ENCODE peak calls at places on chromosome 9, in nine cellular contexts. H is H9; I is CD8-positive, alpha-beta T cell; Z is activated B cell treated with CpG ODN at 0.5 μM for 24 hours; S is AG09319; K is astrocyte of the spinal cord; Q is left ventricle myocardium inferior; A is foreskin fibroblast; J is psoas muscle. L is an unnamed sample.
A peak's percentile ranks its signal among the peaks of the same experiment; 100 is the strongest.

GRCh38 chr9:35790385-35791291 is 753 bp upstream of the NPR2 start:
- DNase-seq in H (peak; percentile 75), I (peak; percentile 61), Z (no peak), S (peak; percentile 62), K (peak; percentile 83), Q (peak; percentile 67), A (peak; percentile 93), J (peak; percentile 63), L (peak; percentile 73)

GRCh38 chr9:126326228-126327015 is at the start of gene MVB12B:
- DNase-seq in H (peak; percentile 46), I (peak; percentile 47), Z (peak; percentile 64), S (no peak), K (peak; percentile 23), Q (peak; percentile 46), A (peak; percentile 60), J (peak; percentile 49), L (peak; percentile 34)

GRCh38 chr9:94860678-94861588 is 134.4 kb downstream of the AOPEP start:
- DNase-seq in H (no peak), I (peak; percentile 70), Z (peak; percentile 44), S (peak; percentile 82), K (peak; percentile 96), Q (no peak), A (peak; percentile 66), J (no peak), L (no peak)

GRCh38 chr9:13568446-13568845 is 289.0 kb upstream of the MPDZ start:
- DNase-seq in H (no peak), I (no peak), Z (no peak), S (no peak), K (peak; percentile 5), Q (no peak), A (peak; percentile 54), J (no peak), L (no peak)

GRCh38 chr9:17824191-17824926 is 245.5 kb downstream of the SH3GL2 start:
- DNase-seq in H (no peak), I (no peak), Z (no peak), S (no peak), K (no peak), Q (no peak), A (no peak), J (no peak), L (no peak)

GRCh38 chr9:91060520-91061343 is 259.1 kb downstream of the SYK start:
- DNase-seq in H (no peak), I (peak; percentile 3), Z (no peak), S (peak; percentile 98), K (peak; percentile 98), Q (no peak), A (peak; percentile 97), J (peak; percentile 42), L (no peak)

GRCh38 chr9:35653611-35654010 is 2.9 kb upstream of the SIT1 start:
- DNase-seq in H (no peak), I (no peak), Z (no peak), S (no peak), K (no peak), Q (no peak), A (no peak), J (no peak), L (no peak)

GRCh38 chr9:94714494-94714893 is 12.0 kb upstream of the AOPEP start:
- DNase-seq in H (no peak), I (no peak), Z (no peak), S (no peak), K (no peak), Q (no peak), A (peak; percentile 30), J (no peak), L (no peak)

GRCh38 chr9:128027166-128027539 is 40.0 kb downstream of the NAIF1 start:
- DNase-seq in H (no peak), I (peak; percentile 55), Z (no peak), S (no peak), K (no peak), Q (no peak), A (peak; percentile 22), J (no peak), L (no peak)

GRCh38 chr9:129319938-129320481 is 141.9 kb upstream of the IER5L start:
- DNase-seq in H (peak; percentile 28), I (no peak), Z (peak; percentile 15), S (no peak), K (no peak), Q (no peak), A (no peak), J (no peak), L (peak; percentile 37)

GRCh38 chr9:108105885-108106284 is 616.3 kb upstream of the KLF4 start:
- DNase-seq in H (peak; percentile 74), I (no peak), Z (no peak), S (no peak), K (no peak), Q (no peak), A (no peak), J (no peak), L (no peak)
- TF ChIP-seq CTCF in H (peak; percentile 58), I (no peak), Z (no peak), S (no peak), K (no peak), Q (peak; percentile 13), A (no peak), J (no peak), L (no peak)

DNA sequence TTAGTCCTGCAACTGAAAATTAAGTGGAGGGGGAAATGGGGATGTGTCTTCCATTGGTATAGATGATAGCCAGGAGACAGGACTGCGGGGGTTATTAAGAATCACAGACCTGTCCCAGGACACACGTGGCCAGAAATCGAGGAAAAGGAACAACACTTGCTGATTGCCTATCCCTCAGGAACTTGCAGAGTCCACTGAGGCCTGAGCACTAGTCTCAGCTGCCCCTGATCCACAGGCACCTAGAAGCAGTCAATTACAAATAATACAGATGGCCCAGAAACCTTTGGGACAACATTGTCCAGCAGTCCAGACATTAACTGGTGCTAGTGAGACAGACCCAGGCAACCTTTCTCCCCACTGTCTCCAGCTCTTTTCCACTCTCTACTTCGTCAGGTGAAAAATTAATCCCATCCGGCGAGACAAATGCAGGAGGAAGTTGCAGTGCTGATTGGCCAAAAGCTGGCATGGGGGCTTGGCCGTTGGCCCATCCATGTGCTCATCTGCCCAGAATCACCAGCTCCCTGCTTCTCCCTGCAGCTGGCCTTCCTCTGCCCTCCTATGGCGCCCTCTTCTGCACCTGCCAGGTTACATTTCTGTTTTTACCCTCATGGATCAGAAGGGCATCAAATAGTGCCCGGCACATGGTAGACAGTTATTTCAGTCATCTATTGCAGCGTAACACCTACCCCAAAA is 3.5 kb upstream of the B4GALT1 start:
- DNase-seq in H (peak; percentile 75), I (peak; percentile 47), Z (no peak), S (no peak), K (no peak), Q (peak; percentile 68), A (peak; percentile 67), J (peak; percentile 70), L (no peak)
- TF ChIP-seq CTCF in H (peak; percentile 59), I (peak; percentile 23), Z (no peak), S (peak; percentile 9), K (peak; percentile 48), Q (peak; percentile 64), A (no peak), J (peak; percentile 55), L (no peak)

DNA sequence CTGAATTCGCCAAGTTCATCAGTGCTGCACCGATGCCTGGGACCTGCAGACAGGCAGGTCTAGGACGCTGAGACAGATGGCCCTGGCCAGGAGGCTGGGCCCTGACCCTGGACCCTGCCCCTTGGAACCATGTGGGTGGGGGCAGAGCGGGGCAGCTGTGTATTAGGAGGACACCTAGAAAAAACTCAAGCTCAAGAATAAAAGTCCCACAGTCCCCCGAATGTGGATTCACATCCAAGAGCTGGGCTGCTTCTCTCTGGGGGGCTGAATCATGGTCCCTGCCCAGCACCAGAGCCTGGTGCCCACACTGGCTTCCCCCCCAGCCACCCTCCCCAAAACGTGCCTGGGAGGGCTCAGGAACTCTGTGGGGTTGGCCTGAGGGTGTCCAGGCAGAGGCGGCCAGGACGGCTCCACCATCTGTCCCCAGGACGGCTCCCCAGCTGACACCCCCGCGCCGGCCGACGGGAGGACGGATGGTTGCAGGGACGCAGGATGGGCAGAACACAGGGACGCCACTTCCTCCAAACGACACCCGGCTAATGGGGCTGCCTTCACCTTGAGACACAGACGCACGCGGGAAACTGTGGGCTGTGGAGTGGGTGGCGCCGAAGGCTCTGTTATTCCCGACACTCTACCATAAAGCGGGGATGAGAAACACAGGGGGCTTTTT is 34.9 kb downstream of the EXD3 start:
- DNase-seq in H (peak; percentile 28), I (no peak), Z (no peak), S (no peak), K (no peak), Q (no peak), A (no peak), J (no peak), L (no peak)
- TF ChIP-seq CTCF in H (no peak), I (no peak), Z (no peak), S (no peak), K (no peak), Q (no peak), A (no peak), J (no peak), L (no peak)

GRCh38 chr9:121645003-121645402 is 6.4 kb upstream of the DAB2IP start:
- DNase-seq in H (no peak), I (no peak), Z (no peak), S (no peak), K (no peak), Q (no peak), A (no peak), J (no peak), L (no peak)

GRCh38 chr9:121643473-121643872 is 8.0 kb upstream of the DAB2IP start:
- DNase-seq in H (no peak), I (no peak), Z (no peak), S (no peak), K (no peak), Q (no peak), A (no peak), J (no peak), L (no peak)

GRCh38 chr9:121648172-121648571 is 3.3 kb upstream of the DAB2IP start:
- DNase-seq in H (no peak), I (no peak), Z (no peak), S (no peak), K (no peak), Q (no peak), A (no peak), J (no peak), L (no peak)

GRCh38 chr9:121646992-121647391 is 4.4 kb upstream of the DAB2IP start:
- DNase-seq in H (no peak), I (no peak), Z (no peak), S (no peak), K (no peak), Q (no peak), A (no peak), J (no peak), L (no peak)

DNA sequence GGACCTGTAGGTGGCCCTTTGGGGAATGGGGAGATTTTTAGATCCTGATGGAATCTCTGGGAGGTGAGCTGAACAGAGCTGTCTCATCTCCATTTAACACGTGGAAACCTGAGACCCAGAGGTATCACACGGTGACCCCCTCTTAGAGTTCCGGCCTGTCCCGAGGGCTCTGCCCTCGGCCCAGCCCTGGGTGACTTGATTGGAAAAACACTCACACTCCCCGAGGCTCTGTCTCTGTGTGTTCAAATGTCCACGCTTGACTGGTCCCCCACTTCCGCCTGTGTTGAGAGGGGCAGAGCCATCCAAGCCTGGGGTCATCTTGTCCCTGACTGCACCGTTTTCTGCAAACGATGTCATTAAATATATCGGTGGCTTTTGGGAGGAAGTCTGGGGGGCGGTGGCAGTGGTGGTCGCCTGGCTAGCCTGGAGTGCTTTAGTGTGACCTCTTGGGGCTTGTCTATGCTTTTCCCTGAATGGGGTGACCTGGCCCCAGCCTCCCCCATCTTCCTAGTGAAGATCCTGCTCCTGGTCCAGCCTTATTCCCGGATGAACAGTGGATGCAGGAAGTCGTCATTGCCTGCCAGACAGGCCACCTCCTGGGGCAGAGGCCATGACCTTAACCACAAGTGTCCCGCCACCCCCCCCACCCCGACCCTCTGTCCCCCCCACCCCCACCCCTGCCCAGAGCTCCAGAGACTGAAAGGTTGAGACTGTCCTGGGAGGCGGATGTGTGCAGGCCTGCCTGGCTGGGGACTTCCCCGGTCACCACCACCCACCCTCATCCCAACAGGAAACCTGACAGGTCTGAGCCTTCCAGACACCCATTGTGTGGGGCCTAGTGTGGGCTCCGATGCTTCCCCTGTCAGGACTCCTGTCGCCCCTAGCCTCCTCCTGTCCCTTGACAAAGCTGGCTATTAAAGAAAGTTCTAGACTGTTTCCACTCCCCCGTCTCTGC is 5.3 kb upstream of the DAB2IP start:
- DNase-seq in H (no peak), I (no peak), Z (no peak), S (no peak), K (no peak), Q (peak; percentile 38), A (no peak), J (no peak), L (no peak)
- TF ChIP-seq CTCF in H (no peak), I (no peak), Z (no peak), S (no peak), K (no peak), Q (no peak), A (no peak), J (no peak), L (no peak)

L was measured in mesothelial cell of epicardium.